ENCODE peak calls at places on chromosomes 16 and 17, in five cellular contexts. One of them, this sample, is unnamed.

GRCh38 chr17:45112559-45113423 is 19.5 kb downstream of the PLCD3 start:
- DNase-seq in AG09319: no peak
- DNase-seq in neural crest cell: no peak
- DNase-seq in upper lobe of right lung: no peak
- DNase-seq in CD4-positive, alpha-beta T cell: no peak
- DNase-seq in this sample: no peak

GRCh38 chr17:76397687-76398522 is 13.5 kb downstream of the SPHK1 start:
- DNase-seq in AG09319: peak; percentile 66
- DNase-seq in neural crest cell: peak; percentile 96
- DNase-seq in upper lobe of right lung: peak; percentile 91
- DNase-seq in CD4-positive, alpha-beta T cell: peak; percentile 76
- DNase-seq in this sample: peak; percentile 79

GRCh38 chr17:45307290-45308015 is 9.4 kb downstream of the MAP3K14 start:
- DNase-seq in AG09319: peak; percentile 66
- DNase-seq in neural crest cell: no peak
- DNase-seq in upper lobe of right lung: no peak
- DNase-seq in CD4-positive, alpha-beta T cell: peak; percentile 22
- DNase-seq in this sample: peak; percentile 42

GRCh38 chr17:65514541-65514940 is 46.9 kb downstream of the AXIN2 start:
- DNase-seq in AG09319: no peak
- DNase-seq in neural crest cell: no peak
- DNase-seq in upper lobe of right lung: no peak
- DNase-seq in CD4-positive, alpha-beta T cell: no peak
- DNase-seq in this sample: no peak

GRCh38 chr17:43753488-43754129 is 5.0 kb downstream of the SOST start:
- DNase-seq in AG09319: no peak
- DNase-seq in neural crest cell: no peak
- DNase-seq in upper lobe of right lung: no peak
- DNase-seq in CD4-positive, alpha-beta T cell: no peak
- DNase-seq in this sample: no peak

GRCh38 chr17:44084921-44085320 is 14.4 kb downstream of the G6PC3 start:
- DNase-seq in AG09319: no peak
- DNase-seq in neural crest cell: no peak
- DNase-seq in upper lobe of right lung: no peak
- DNase-seq in CD4-positive, alpha-beta T cell: no peak
- DNase-seq in this sample: no peak

GRCh38 chr16:48813485-48813884 is 203.5 kb upstream of the N4BP1 start:
- DNase-seq in AG09319: no peak
- DNase-seq in neural crest cell: no peak
- DNase-seq in upper lobe of right lung: no peak
- DNase-seq in CD4-positive, alpha-beta T cell: no peak
- DNase-seq in this sample: no peak

GRCh38 chr16:8704098-8704497 is 29.7 kb downstream of the ABAT start:
- DNase-seq in AG09319: no peak
- DNase-seq in neural crest cell: no peak
- DNase-seq in upper lobe of right lung: no peak
- DNase-seq in CD4-positive, alpha-beta T cell: no peak
- DNase-seq in this sample: no peak

GRCh38 chr17:1720856-1721386 is 3.6 kb upstream of the WDR81 start:
- DNase-seq in AG09319: no peak
- DNase-seq in neural crest cell: peak; percentile 62
- DNase-seq in upper lobe of right lung: peak; percentile 79
- DNase-seq in CD4-positive, alpha-beta T cell: peak; percentile 64
- DNase-seq in this sample: no peak

GRCh38 chr17:65261682-65262636 is 124.8 kb downstream of the RGS9 start:
- DNase-seq in AG09319: no peak
- DNase-seq in neural crest cell: no peak
- DNase-seq in upper lobe of right lung: no peak
- DNase-seq in CD4-positive, alpha-beta T cell: no peak
- DNase-seq in this sample: no peak

GRCh38 chr17:4332296-4332970 is 34.0 kb downstream of the UBE2G1 start:
- DNase-seq in AG09319: no peak
- DNase-seq in neural crest cell: no peak
- DNase-seq in upper lobe of right lung: no peak
- DNase-seq in CD4-positive, alpha-beta T cell: no peak
- DNase-seq in this sample: no peak

GRCh38 chr16:88611220-88611821 is 27.1 kb upstream of the IL17C start:
- DNase-seq in AG09319: no peak
- DNase-seq in neural crest cell: no peak
- DNase-seq in upper lobe of right lung: no peak
- DNase-seq in CD4-positive, alpha-beta T cell: no peak
- DNase-seq in this sample: no peak

GRCh38 chr17:46890638-46891037 is 32.3 kb upstream of the GOSR2 start:
- DNase-seq in AG09319: no peak
- DNase-seq in neural crest cell: no peak
- DNase-seq in upper lobe of right lung: no peak
- DNase-seq in CD4-positive, alpha-beta T cell: no peak
- DNase-seq in this sample: no peak

GRCh38 chr17:82803185-82803584 is 36.6 kb downstream of the ZNF750 start:
- DNase-seq in AG09319: no peak
- DNase-seq in neural crest cell: no peak
- DNase-seq in upper lobe of right lung: no peak
- DNase-seq in CD4-positive, alpha-beta T cell: no peak
- DNase-seq in this sample: no peak

GRCh38 chr16:17784073-17784472 is 313.3 kb upstream of the XYLT1 start:
- DNase-seq in AG09319: peak; percentile 1
- DNase-seq in neural crest cell: peak; percentile 6
- DNase-seq in upper lobe of right lung: no peak
- DNase-seq in CD4-positive, alpha-beta T cell: no peak
- DNase-seq in this sample: no peak

GRCh38 chr16:49487746-49488145 is 114.1 kb downstream of the C16orf78 start:
- DNase-seq in AG09319: no peak
- DNase-seq in neural crest cell: no peak
- DNase-seq in upper lobe of right lung: peak; percentile 33
- DNase-seq in CD4-positive, alpha-beta T cell: no peak
- DNase-seq in this sample: peak; percentile 7

GRCh38 chr17:31787857-31788570 is 71.0 kb downstream of the COPRS start:
- DNase-seq in AG09319: peak; percentile 67
- DNase-seq in neural crest cell: no peak
- DNase-seq in upper lobe of right lung: peak; percentile 66
- DNase-seq in CD4-positive, alpha-beta T cell: no peak
- DNase-seq in this sample: no peak

GRCh38 chr17:61218438-61218837 is 181.2 kb upstream of the TBX2 start:
- DNase-seq in AG09319: no peak
- DNase-seq in neural crest cell: no peak
- DNase-seq in upper lobe of right lung: no peak
- DNase-seq in CD4-positive, alpha-beta T cell: no peak
- DNase-seq in this sample: no peak

GRCh38 chr16:23318639-23319038 is 16.5 kb downstream of the SCNN1B start:
- DNase-seq in AG09319: no peak
- DNase-seq in neural crest cell: no peak
- DNase-seq in upper lobe of right lung: peak; percentile 76
- DNase-seq in CD4-positive, alpha-beta T cell: no peak
- DNase-seq in this sample: no peak

GRCh38 chr16:57061084-57061905 is 31.1 kb upstream of the CPNE2 start:
- DNase-seq in AG09319: peak; percentile 44
- DNase-seq in neural crest cell: no peak
- DNase-seq in upper lobe of right lung: peak; percentile 89
- DNase-seq in CD4-positive, alpha-beta T cell: no peak
- DNase-seq in this sample: no peak

GRCh38 chr17:4407216-4407615 is 26.5 kb upstream of the SPNS3 start:
- DNase-seq in AG09319: no peak
- DNase-seq in neural crest cell: no peak
- DNase-seq in upper lobe of right lung: no peak
- DNase-seq in CD4-positive, alpha-beta T cell: no peak
- DNase-seq in this sample: no peak

DNA sequence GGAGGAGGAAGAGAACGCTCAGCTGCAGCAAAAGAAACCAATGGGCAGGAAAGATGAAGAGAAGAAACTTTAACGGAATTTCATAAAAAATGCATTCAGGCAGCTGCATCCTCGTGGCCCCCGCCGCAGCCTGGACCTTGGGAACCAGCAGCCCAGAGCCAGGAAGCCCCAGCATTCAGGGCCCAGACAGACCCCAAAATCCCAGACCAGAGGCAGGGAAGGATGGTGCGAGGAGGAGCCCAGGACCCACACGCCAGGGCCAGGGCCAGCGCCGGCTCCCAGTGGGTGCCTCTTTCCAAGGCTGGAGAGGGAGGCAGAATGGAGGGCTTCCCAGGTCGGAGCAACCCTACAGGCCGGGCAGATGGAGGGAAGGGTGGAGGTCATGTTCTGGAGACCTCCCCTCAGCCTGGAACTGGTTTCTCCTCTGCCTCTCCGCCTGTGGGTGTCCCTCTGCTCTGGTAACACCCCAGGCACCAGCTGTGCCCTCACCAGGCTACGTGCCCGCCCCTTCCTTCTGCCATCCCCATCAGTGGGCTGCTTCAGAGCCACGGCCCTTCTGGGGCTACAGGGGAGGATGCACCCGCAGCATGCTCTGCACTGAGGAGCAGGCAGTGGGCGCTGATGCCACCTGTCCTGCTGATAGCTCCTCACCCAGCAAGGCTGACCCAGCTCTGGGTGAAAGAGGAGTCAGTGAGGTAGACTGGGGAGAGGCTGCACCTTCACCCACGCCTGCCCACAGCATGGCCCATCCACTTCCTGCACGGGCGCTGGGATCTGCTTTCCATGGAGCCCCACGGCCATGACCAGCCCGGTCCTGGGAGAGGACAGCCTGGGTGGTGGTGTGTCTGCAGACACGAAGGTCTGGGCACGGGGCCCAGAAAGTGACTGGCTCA is 1.2 kb upstream of the MIF4GD start:
- DNase-seq in AG09319: no peak
- DNase-seq in neural crest cell: no peak
- DNase-seq in upper lobe of right lung: no peak
- DNase-seq in CD4-positive, alpha-beta T cell: no peak
- DNase-seq in this sample: no peak
- TF ChIP-seq CTCF in AG09319: no peak
- TF ChIP-seq CTCF in neural crest cell: no peak
- TF ChIP-seq CTCF in upper lobe of right lung: no peak
- TF ChIP-seq CTCF in CD4-positive, alpha-beta T cell: no peak
- TF ChIP-seq CTCF in this sample: no peak

GRCh38 chr16:47777191-47777590 is 316.1 kb downstream of the PHKB start:
- DNase-seq in AG09319: no peak
- DNase-seq in neural crest cell: no peak
- DNase-seq in upper lobe of right lung: no peak
- DNase-seq in CD4-positive, alpha-beta T cell: no peak
- DNase-seq in this sample: no peak

GRCh38 chr16:47779201-47780016 is 318.3 kb downstream of the PHKB start:
- DNase-seq in AG09319: no peak
- DNase-seq in neural crest cell: no peak
- DNase-seq in upper lobe of right lung: no peak
- DNase-seq in CD4-positive, alpha-beta T cell: no peak
- DNase-seq in this sample: no peak

GRCh38 chr16:47778106-47778803 is 317.1 kb downstream of the PHKB start:
- DNase-seq in AG09319: no peak
- DNase-seq in neural crest cell: no peak
- DNase-seq in upper lobe of right lung: no peak
- DNase-seq in CD4-positive, alpha-beta T cell: no peak
- DNase-seq in this sample: no peak

GRCh38 chr16:47780213-47780612 is 319.1 kb downstream of the PHKB start:
- DNase-seq in AG09319: no peak
- DNase-seq in neural crest cell: no peak
- DNase-seq in upper lobe of right lung: no peak
- DNase-seq in CD4-positive, alpha-beta T cell: no peak
- DNase-seq in this sample: no peak

DNA sequence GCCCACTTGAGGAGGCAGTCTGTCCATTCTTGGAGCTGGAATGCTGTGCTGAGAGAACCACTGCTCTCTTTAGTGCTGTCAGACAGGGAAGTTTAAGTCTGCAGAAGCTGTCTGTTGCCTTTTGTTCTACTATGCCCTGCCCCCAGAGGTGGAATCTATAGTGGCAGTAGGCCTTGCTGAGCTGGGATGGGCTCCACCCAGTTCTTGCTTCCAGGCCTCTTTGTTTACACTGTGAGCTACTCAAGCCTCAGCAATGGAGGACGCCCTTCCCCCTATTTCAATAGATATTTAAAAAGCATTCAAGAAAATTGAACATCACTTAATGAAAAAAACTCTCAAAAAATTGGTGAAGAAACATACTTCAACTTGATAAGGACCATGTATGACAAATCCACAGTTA is 313.5 kb downstream of the PHKB start:
- DNase-seq in AG09319: no peak
- DNase-seq in neural crest cell: peak; percentile 8
- DNase-seq in upper lobe of right lung: no peak
- DNase-seq in CD4-positive, alpha-beta T cell: no peak
- DNase-seq in this sample: no peak
- TF ChIP-seq CTCF in AG09319: no peak
- TF ChIP-seq CTCF in neural crest cell: peak; percentile 29
- TF ChIP-seq CTCF in upper lobe of right lung: no peak
- TF ChIP-seq CTCF in CD4-positive, alpha-beta T cell: no peak
- TF ChIP-seq CTCF in this sample: no peak

DNA sequence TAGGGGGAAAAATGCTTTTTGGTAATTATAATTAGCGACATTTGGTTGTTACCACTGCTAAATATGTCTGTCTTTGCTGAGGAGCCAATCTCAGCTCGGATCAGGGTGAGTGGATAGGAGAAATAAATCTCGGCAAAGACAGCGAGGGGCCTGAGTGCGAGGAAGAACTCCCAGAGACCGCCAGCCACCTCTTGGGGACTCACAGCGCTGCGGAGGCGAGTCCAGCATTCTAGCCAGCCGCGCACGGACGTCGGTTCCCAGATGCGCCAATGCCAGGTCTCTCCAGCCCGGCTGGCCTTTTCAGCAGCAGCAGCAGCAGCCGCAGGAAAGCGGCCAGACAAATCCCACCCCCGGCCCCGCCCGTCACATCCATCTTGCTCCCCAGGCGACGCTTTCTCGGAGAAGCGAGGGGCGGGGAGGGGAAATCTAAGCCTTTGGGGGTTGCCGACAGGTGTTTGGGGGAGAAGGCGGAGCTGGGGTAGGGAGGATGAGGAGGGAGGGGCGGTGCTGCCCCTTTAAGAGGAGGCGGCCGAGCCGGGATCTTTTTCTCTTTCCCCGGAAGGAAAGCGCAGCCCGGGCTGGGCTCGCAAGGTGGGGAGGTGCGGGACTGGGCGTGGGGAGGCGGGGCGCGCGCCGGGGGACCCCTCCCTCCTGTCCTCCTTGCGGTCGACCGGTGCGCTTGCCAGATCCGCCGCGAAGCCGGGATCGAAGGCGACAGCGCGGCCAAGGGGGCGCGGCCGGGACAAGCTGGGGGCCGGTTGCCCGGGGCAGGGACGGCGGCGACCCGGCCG is at the start of gene ITGA3:
- DNase-seq in AG09319: no peak
- DNase-seq in neural crest cell: peak; percentile 41
- DNase-seq in upper lobe of right lung: peak; percentile 94
- DNase-seq in CD4-positive, alpha-beta T cell: peak; percentile 63
- DNase-seq in this sample: peak; percentile 38
- TF ChIP-seq CTCF in AG09319: no peak
- TF ChIP-seq CTCF in neural crest cell: no peak
- TF ChIP-seq CTCF in upper lobe of right lung: no peak
- TF ChIP-seq CTCF in CD4-positive, alpha-beta T cell: no peak
- TF ChIP-seq CTCF in this sample: no peak

DNA sequence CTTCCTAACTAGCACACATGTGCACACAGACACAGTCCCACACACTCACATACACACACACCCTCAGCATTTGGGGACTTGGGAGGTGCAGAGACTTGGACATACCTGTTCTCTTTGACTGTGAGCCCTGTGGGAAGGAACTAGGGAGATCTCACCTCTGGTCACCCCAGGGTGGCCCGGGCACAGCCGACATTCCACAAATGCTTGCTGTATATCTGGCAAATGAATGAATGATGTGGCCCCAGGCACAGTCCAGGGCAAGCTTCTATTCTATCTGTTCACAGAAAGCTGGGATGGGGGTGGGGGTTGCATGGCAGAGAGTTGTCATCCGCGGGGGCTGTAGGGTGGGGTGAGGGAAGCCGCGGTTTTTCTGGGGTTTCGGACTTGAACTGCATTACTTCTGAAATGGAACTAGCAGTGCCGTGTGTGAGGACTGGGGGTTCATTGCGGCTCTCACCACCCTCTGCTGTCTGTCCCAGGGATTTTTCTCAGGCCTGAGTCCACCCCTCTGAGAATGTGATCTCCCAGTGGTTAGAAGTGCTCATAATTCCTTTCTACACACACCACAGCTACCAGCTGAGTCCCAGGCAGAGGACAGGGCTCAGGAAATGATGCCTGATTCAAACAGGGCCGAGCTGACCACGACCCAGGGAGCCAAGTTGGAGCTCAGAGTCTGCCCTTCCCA is 3.3 kb upstream of the RIPOR1 start:
- DNase-seq in AG09319: no peak
- DNase-seq in neural crest cell: no peak
- DNase-seq in upper lobe of right lung: no peak
- DNase-seq in CD4-positive, alpha-beta T cell: no peak
- DNase-seq in this sample: no peak
- TF ChIP-seq CTCF in AG09319: no peak
- TF ChIP-seq CTCF in neural crest cell: no peak
- TF ChIP-seq CTCF in upper lobe of right lung: no peak
- TF ChIP-seq CTCF in CD4-positive, alpha-beta T cell: no peak
- TF ChIP-seq CTCF in this sample: no peak

This sample was measured in activated B cell treated with CpG ODN at 0.5 μM for 24 hours.